ENCODE peak calls at places on chromosomes 16 and 17, in ten cellular contexts. One of them, this sample, is unnamed.

GRCh38 chr17:61235821-61236197 is 163.8 kb upstream of the TBX2 start:
- DNase-seq in stimulated activated CD4-positive, alpha-beta T cell treated with anti-CD3 and anti-CD28 coated beads, TNF-alpha, amount 100 ng/mL, for 4 hours: no peak
- DNase-seq in neural progenitor cell: peak; percentile 10
- DNase-seq in OCI-M1: no peak
- DNase-seq in activated B cell treated with CpG ODN at 0.5 μM for 24 hours: no peak
- DNase-seq in brain microvascular endothelial cell: peak; percentile 77
- DNase-seq in GM13976: no peak
- DNase-seq in EH: peak; percentile 89
- DNase-seq in GOT3: no peak
- DNase-seq in activated CD8-positive, alpha-beta memory T cell treated with anti-CD3 and anti-CD28 coated beads for 24 hours: no peak
- DNase-seq in this sample: no peak

GRCh38 chr17:50268632-50269287 is 5.5 kb upstream of the TMEM92 start:
- DNase-seq in neural progenitor cell: peak; percentile 15
- DNase-seq in EH: no peak
- DNase-seq in GOT3: no peak
- DNase-seq in activated CD8-positive, alpha-beta memory T cell treated with anti-CD3 and anti-CD28 coated beads for 24 hours: no peak
- DNase-seq in stimulated activated CD4-positive, alpha-beta T cell treated with anti-CD3 and anti-CD28 coated beads, TNF-alpha, amount 100 ng/mL, for 4 hours: no peak
- DNase-seq in activated B cell treated with CpG ODN at 0.5 μM for 24 hours: peak; percentile 9
- DNase-seq in GM13976: peak; percentile 19
- DNase-seq in OCI-M1: no peak
- DNase-seq in brain microvascular endothelial cell: no peak
- DNase-seq in this sample: no peak

GRCh38 chr17:48052956-48053757 is 5.0 kb downstream of the NFE2L1 start:
- DNase-seq in OCI-M1: peak; percentile 70
- DNase-seq in neural progenitor cell: no peak
- DNase-seq in EH: peak; percentile 61
- DNase-seq in GOT3: no peak
- DNase-seq in brain microvascular endothelial cell: no peak
- DNase-seq in activated B cell treated with CpG ODN at 0.5 μM for 24 hours: no peak
- DNase-seq in GM13976: no peak
- DNase-seq in stimulated activated CD4-positive, alpha-beta T cell treated with anti-CD3 and anti-CD28 coated beads, TNF-alpha, amount 100 ng/mL, for 4 hours: no peak
- DNase-seq in activated CD8-positive, alpha-beta memory T cell treated with anti-CD3 and anti-CD28 coated beads for 24 hours: no peak
- DNase-seq in this sample: peak; percentile 46

GRCh38 chr16:81639931-81640680 is 139.0 kb upstream of the PLCG2 start:
- DNase-seq in GOT3: no peak
- DNase-seq in activated B cell treated with CpG ODN at 0.5 μM for 24 hours: no peak
- DNase-seq in activated CD8-positive, alpha-beta memory T cell treated with anti-CD3 and anti-CD28 coated beads for 24 hours: no peak
- DNase-seq in brain microvascular endothelial cell: no peak
- DNase-seq in OCI-M1: no peak
- DNase-seq in neural progenitor cell: no peak
- DNase-seq in stimulated activated CD4-positive, alpha-beta T cell treated with anti-CD3 and anti-CD28 coated beads, TNF-alpha, amount 100 ng/mL, for 4 hours: no peak
- DNase-seq in EH: no peak
- DNase-seq in GM13976: no peak
- DNase-seq in this sample: no peak

GRCh38 chr17:73760186-73760758 is 116.0 kb upstream of the SDK2 start:
- DNase-seq in GM13976: no peak
- DNase-seq in neural progenitor cell: peak; percentile 64
- DNase-seq in OCI-M1: no peak
- DNase-seq in activated CD8-positive, alpha-beta memory T cell treated with anti-CD3 and anti-CD28 coated beads for 24 hours: no peak
- DNase-seq in stimulated activated CD4-positive, alpha-beta T cell treated with anti-CD3 and anti-CD28 coated beads, TNF-alpha, amount 100 ng/mL, for 4 hours: no peak
- DNase-seq in GOT3: no peak
- DNase-seq in activated B cell treated with CpG ODN at 0.5 μM for 24 hours: no peak
- DNase-seq in EH: no peak
- DNase-seq in brain microvascular endothelial cell: no peak
- DNase-seq in this sample: no peak

GRCh38 chr16:88526008-88526905 is 43.9 kb upstream of the ZC3H18 start:
- DNase-seq in activated CD8-positive, alpha-beta memory T cell treated with anti-CD3 and anti-CD28 coated beads for 24 hours: no peak
- DNase-seq in GOT3: no peak
- DNase-seq in activated B cell treated with CpG ODN at 0.5 μM for 24 hours: no peak
- DNase-seq in EH: no peak
- DNase-seq in brain microvascular endothelial cell: no peak
- DNase-seq in OCI-M1: peak; percentile 78
- DNase-seq in GM13976: no peak
- DNase-seq in neural progenitor cell: no peak
- DNase-seq in stimulated activated CD4-positive, alpha-beta T cell treated with anti-CD3 and anti-CD28 coated beads, TNF-alpha, amount 100 ng/mL, for 4 hours: no peak
- DNase-seq in this sample: no peak

GRCh38 chr17:39629894-39630293 is 3.1 kb downstream of the PPP1R1B start:
- DNase-seq in GOT3: no peak
- DNase-seq in activated CD8-positive, alpha-beta memory T cell treated with anti-CD3 and anti-CD28 coated beads for 24 hours: no peak
- DNase-seq in EH: no peak
- DNase-seq in brain microvascular endothelial cell: no peak
- DNase-seq in stimulated activated CD4-positive, alpha-beta T cell treated with anti-CD3 and anti-CD28 coated beads, TNF-alpha, amount 100 ng/mL, for 4 hours: no peak
- DNase-seq in neural progenitor cell: no peak
- DNase-seq in OCI-M1: no peak
- DNase-seq in activated B cell treated with CpG ODN at 0.5 μM for 24 hours: no peak
- DNase-seq in GM13976: no peak
- DNase-seq in this sample: no peak

GRCh38 chr17:77555110-77555509 is 403.4 kb upstream of the TNRC6C start:
- DNase-seq in activated B cell treated with CpG ODN at 0.5 μM for 24 hours: no peak
- DNase-seq in OCI-M1: no peak
- DNase-seq in GM13976: no peak
- DNase-seq in GOT3: no peak
- DNase-seq in activated CD8-positive, alpha-beta memory T cell treated with anti-CD3 and anti-CD28 coated beads for 24 hours: no peak
- DNase-seq in stimulated activated CD4-positive, alpha-beta T cell treated with anti-CD3 and anti-CD28 coated beads, TNF-alpha, amount 100 ng/mL, for 4 hours: no peak
- DNase-seq in neural progenitor cell: no peak
- DNase-seq in brain microvascular endothelial cell: no peak
- DNase-seq in EH: no peak
- DNase-seq in this sample: no peak

GRCh38 chr16:86834451-86835035 is 256.2 kb downstream of the FOXL1 start:
- DNase-seq in activated CD8-positive, alpha-beta memory T cell treated with anti-CD3 and anti-CD28 coated beads for 24 hours: no peak
- DNase-seq in neural progenitor cell: peak; percentile 71
- DNase-seq in GM13976: no peak
- DNase-seq in EH: peak; percentile 76
- DNase-seq in GOT3: no peak
- DNase-seq in stimulated activated CD4-positive, alpha-beta T cell treated with anti-CD3 and anti-CD28 coated beads, TNF-alpha, amount 100 ng/mL, for 4 hours: no peak
- DNase-seq in brain microvascular endothelial cell: peak; percentile 58
- DNase-seq in activated B cell treated with CpG ODN at 0.5 μM for 24 hours: no peak
- DNase-seq in OCI-M1: no peak
- DNase-seq in this sample: no peak

GRCh38 chr17:7097940-7098339 is 16.7 kb downstream of the ASGR2 start:
- DNase-seq in OCI-M1: peak; percentile 24
- DNase-seq in neural progenitor cell: no peak
- DNase-seq in GM13976: no peak
- DNase-seq in EH: no peak
- DNase-seq in activated CD8-positive, alpha-beta memory T cell treated with anti-CD3 and anti-CD28 coated beads for 24 hours: no peak
- DNase-seq in brain microvascular endothelial cell: no peak
- DNase-seq in GOT3: no peak
- DNase-seq in activated B cell treated with CpG ODN at 0.5 μM for 24 hours: no peak
- DNase-seq in stimulated activated CD4-positive, alpha-beta T cell treated with anti-CD3 and anti-CD28 coated beads, TNF-alpha, amount 100 ng/mL, for 4 hours: no peak
- DNase-seq in this sample: no peak

GRCh38 chr16:10205688-10206087 is 23.5 kb upstream of the GRIN2A start:
- DNase-seq in GM13976: no peak
- DNase-seq in activated B cell treated with CpG ODN at 0.5 μM for 24 hours: no peak
- DNase-seq in EH: no peak
- DNase-seq in brain microvascular endothelial cell: no peak
- DNase-seq in activated CD8-positive, alpha-beta memory T cell treated with anti-CD3 and anti-CD28 coated beads for 24 hours: no peak
- DNase-seq in GOT3: no peak
- DNase-seq in stimulated activated CD4-positive, alpha-beta T cell treated with anti-CD3 and anti-CD28 coated beads, TNF-alpha, amount 100 ng/mL, for 4 hours: no peak
- DNase-seq in neural progenitor cell: no peak
- DNase-seq in OCI-M1: no peak
- DNase-seq in this sample: no peak

GRCh38 chr16:54194008-54194731 is 92.4 kb downstream of the IRX3 start:
- DNase-seq in brain microvascular endothelial cell: peak; percentile 23
- DNase-seq in OCI-M1: no peak
- DNase-seq in activated CD8-positive, alpha-beta memory T cell treated with anti-CD3 and anti-CD28 coated beads for 24 hours: no peak
- DNase-seq in activated B cell treated with CpG ODN at 0.5 μM for 24 hours: no peak
- DNase-seq in stimulated activated CD4-positive, alpha-beta T cell treated with anti-CD3 and anti-CD28 coated beads, TNF-alpha, amount 100 ng/mL, for 4 hours: no peak
- DNase-seq in neural progenitor cell: peak; percentile 55
- DNase-seq in EH: peak; percentile 36
- DNase-seq in GOT3: peak; percentile 67
- DNase-seq in GM13976: no peak
- DNase-seq in this sample: no peak

GRCh38 chr16:3992297-3993051 is 112.0 kb upstream of the CREBBP start:
- DNase-seq in GM13976: no peak
- DNase-seq in neural progenitor cell: peak; percentile 75
- DNase-seq in brain microvascular endothelial cell: no peak
- DNase-seq in activated CD8-positive, alpha-beta memory T cell treated with anti-CD3 and anti-CD28 coated beads for 24 hours: no peak
- DNase-seq in EH: no peak
- DNase-seq in stimulated activated CD4-positive, alpha-beta T cell treated with anti-CD3 and anti-CD28 coated beads, TNF-alpha, amount 100 ng/mL, for 4 hours: no peak
- DNase-seq in OCI-M1: no peak
- DNase-seq in GOT3: no peak
- DNase-seq in activated B cell treated with CpG ODN at 0.5 μM for 24 hours: no peak
- DNase-seq in this sample: no peak

GRCh38 chr17:27760069-27760885 is 40.1 kb downstream of the NOS2 start:
- DNase-seq in activated B cell treated with CpG ODN at 0.5 μM for 24 hours: peak; percentile 73
- DNase-seq in OCI-M1: peak; percentile 85
- DNase-seq in brain microvascular endothelial cell: peak; percentile 41
- DNase-seq in EH: peak; percentile 42
- DNase-seq in GOT3: peak; percentile 28
- DNase-seq in stimulated activated CD4-positive, alpha-beta T cell treated with anti-CD3 and anti-CD28 coated beads, TNF-alpha, amount 100 ng/mL, for 4 hours: peak; percentile 45
- DNase-seq in neural progenitor cell: peak; percentile 65
- DNase-seq in activated CD8-positive, alpha-beta memory T cell treated with anti-CD3 and anti-CD28 coated beads for 24 hours: peak; percentile 91
- DNase-seq in GM13976: peak; percentile 82
- DNase-seq in this sample: peak; percentile 31

GRCh38 chr16:68284847-68285246 is 20.5 kb downstream of the SLC7A6 start:
- DNase-seq in GOT3: no peak
- DNase-seq in OCI-M1: peak; percentile 56
- DNase-seq in GM13976: peak; percentile 69
- DNase-seq in activated B cell treated with CpG ODN at 0.5 μM for 24 hours: peak; percentile 42
- DNase-seq in stimulated activated CD4-positive, alpha-beta T cell treated with anti-CD3 and anti-CD28 coated beads, TNF-alpha, amount 100 ng/mL, for 4 hours: no peak
- DNase-seq in brain microvascular endothelial cell: no peak
- DNase-seq in neural progenitor cell: no peak
- DNase-seq in EH: no peak
- DNase-seq in activated CD8-positive, alpha-beta memory T cell treated with anti-CD3 and anti-CD28 coated beads for 24 hours: no peak
- DNase-seq in this sample: peak; percentile 77

GRCh38 chr17:72702998-72703397 is 389.5 kb downstream of the SLC39A11 start:
- DNase-seq in activated CD8-positive, alpha-beta memory T cell treated with anti-CD3 and anti-CD28 coated beads for 24 hours: no peak
- DNase-seq in EH: peak; percentile 86
- DNase-seq in neural progenitor cell: no peak
- DNase-seq in GOT3: no peak
- DNase-seq in OCI-M1: no peak
- DNase-seq in activated B cell treated with CpG ODN at 0.5 μM for 24 hours: no peak
- DNase-seq in GM13976: no peak
- DNase-seq in stimulated activated CD4-positive, alpha-beta T cell treated with anti-CD3 and anti-CD28 coated beads, TNF-alpha, amount 100 ng/mL, for 4 hours: no peak
- DNase-seq in brain microvascular endothelial cell: no peak
- DNase-seq in this sample: no peak

GRCh38 chr17:40415390-40415789 is 2.3 kb downstream of the TOP2A start:
- DNase-seq in EH: peak; percentile 56
- DNase-seq in GM13976: peak; percentile 47
- DNase-seq in GOT3: no peak
- DNase-seq in activated CD8-positive, alpha-beta memory T cell treated with anti-CD3 and anti-CD28 coated beads for 24 hours: no peak
- DNase-seq in brain microvascular endothelial cell: peak; percentile 7
- DNase-seq in stimulated activated CD4-positive, alpha-beta T cell treated with anti-CD3 and anti-CD28 coated beads, TNF-alpha, amount 100 ng/mL, for 4 hours: no peak
- DNase-seq in neural progenitor cell: peak; percentile 33
- DNase-seq in OCI-M1: peak; percentile 60
- DNase-seq in activated B cell treated with CpG ODN at 0.5 μM for 24 hours: no peak
- DNase-seq in this sample: peak; percentile 55

GRCh38 chr17:82748756-82749155 is 3.1 kb upstream of the TBCD start:
- DNase-seq in activated CD8-positive, alpha-beta memory T cell treated with anti-CD3 and anti-CD28 coated beads for 24 hours: no peak
- DNase-seq in neural progenitor cell: no peak
- DNase-seq in OCI-M1: no peak
- DNase-seq in GM13976: no peak
- DNase-seq in EH: no peak
- DNase-seq in activated B cell treated with CpG ODN at 0.5 μM for 24 hours: no peak
- DNase-seq in stimulated activated CD4-positive, alpha-beta T cell treated with anti-CD3 and anti-CD28 coated beads, TNF-alpha, amount 100 ng/mL, for 4 hours: no peak
- DNase-seq in GOT3: no peak
- DNase-seq in brain microvascular endothelial cell: no peak
- DNase-seq in this sample: no peak

GRCh38 chr17:59381716-59382570 is 50.5 kb downstream of the YPEL2 start:
- DNase-seq in EH: no peak
- DNase-seq in activated B cell treated with CpG ODN at 0.5 μM for 24 hours: no peak
- DNase-seq in activated CD8-positive, alpha-beta memory T cell treated with anti-CD3 and anti-CD28 coated beads for 24 hours: no peak
- DNase-seq in neural progenitor cell: no peak
- DNase-seq in stimulated activated CD4-positive, alpha-beta T cell treated with anti-CD3 and anti-CD28 coated beads, TNF-alpha, amount 100 ng/mL, for 4 hours: no peak
- DNase-seq in OCI-M1: no peak
- DNase-seq in brain microvascular endothelial cell: no peak
- DNase-seq in GOT3: no peak
- DNase-seq in GM13976: no peak
- DNase-seq in this sample: no peak

GRCh38 chr16:68564367-68564985 is 25.4 kb downstream of the ZFP90 start:
- DNase-seq in neural progenitor cell: peak; percentile 5
- DNase-seq in OCI-M1: peak; percentile 37
- DNase-seq in activated CD8-positive, alpha-beta memory T cell treated with anti-CD3 and anti-CD28 coated beads for 24 hours: no peak
- DNase-seq in EH: peak; percentile 18
- DNase-seq in GOT3: no peak
- DNase-seq in GM13976: no peak
- DNase-seq in stimulated activated CD4-positive, alpha-beta T cell treated with anti-CD3 and anti-CD28 coated beads, TNF-alpha, amount 100 ng/mL, for 4 hours: no peak
- DNase-seq in activated B cell treated with CpG ODN at 0.5 μM for 24 hours: no peak
- DNase-seq in brain microvascular endothelial cell: no peak
- DNase-seq in this sample: no peak

GRCh38 chr17:50177983-50178834 is 12.4 kb downstream of the SGCA start:
- DNase-seq in activated B cell treated with CpG ODN at 0.5 μM for 24 hours: peak; percentile 45
- DNase-seq in brain microvascular endothelial cell: peak; percentile 97
- DNase-seq in OCI-M1: peak; percentile 71
- DNase-seq in activated CD8-positive, alpha-beta memory T cell treated with anti-CD3 and anti-CD28 coated beads for 24 hours: peak; percentile 77
- DNase-seq in EH: peak; percentile 99
- DNase-seq in GM13976: peak; percentile 80
- DNase-seq in GOT3: peak; percentile 87
- DNase-seq in neural progenitor cell: peak; percentile 76
- DNase-seq in stimulated activated CD4-positive, alpha-beta T cell treated with anti-CD3 and anti-CD28 coated beads, TNF-alpha, amount 100 ng/mL, for 4 hours: peak; percentile 18
- DNase-seq in this sample: peak; percentile 51

GRCh38 chr16:30875881-30876791 is 17.7 kb downstream of the BCL7C start:
- DNase-seq in OCI-M1: peak; percentile 96
- DNase-seq in neural progenitor cell: peak; percentile 31
- DNase-seq in brain microvascular endothelial cell: no peak
- DNase-seq in activated B cell treated with CpG ODN at 0.5 μM for 24 hours: peak; percentile 21
- DNase-seq in EH: peak; percentile 40
- DNase-seq in GOT3: no peak
- DNase-seq in stimulated activated CD4-positive, alpha-beta T cell treated with anti-CD3 and anti-CD28 coated beads, TNF-alpha, amount 100 ng/mL, for 4 hours: no peak
- DNase-seq in GM13976: peak; percentile 73
- DNase-seq in activated CD8-positive, alpha-beta memory T cell treated with anti-CD3 and anti-CD28 coated beads for 24 hours: peak; percentile 76
- DNase-seq in this sample: no peak

GRCh38 chr17:42832934-42833770 is at the start of gene PSME3:
- DNase-seq in OCI-M1: peak; percentile 91
- DNase-seq in activated CD8-positive, alpha-beta memory T cell treated with anti-CD3 and anti-CD28 coated beads for 24 hours: peak; percentile 97
- DNase-seq in GM13976: peak; percentile 95
- DNase-seq in brain microvascular endothelial cell: peak; percentile 82
- DNase-seq in activated B cell treated with CpG ODN at 0.5 μM for 24 hours: peak; percentile 84
- DNase-seq in EH: peak; percentile 87
- DNase-seq in neural progenitor cell: peak; percentile 93
- DNase-seq in GOT3: peak; percentile 66
- DNase-seq in stimulated activated CD4-positive, alpha-beta T cell treated with anti-CD3 and anti-CD28 coated beads, TNF-alpha, amount 100 ng/mL, for 4 hours: peak; percentile 84
- DNase-seq in this sample: peak; percentile 76

GRCh38 chr16:85746431-85747227 is 4.3 kb downstream of the C16orf74 start:
- DNase-seq in activated B cell treated with CpG ODN at 0.5 μM for 24 hours: no peak
- DNase-seq in GOT3: no peak
- DNase-seq in neural progenitor cell: no peak
- DNase-seq in stimulated activated CD4-positive, alpha-beta T cell treated with anti-CD3 and anti-CD28 coated beads, TNF-alpha, amount 100 ng/mL, for 4 hours: no peak
- DNase-seq in OCI-M1: no peak
- DNase-seq in brain microvascular endothelial cell: no peak
- DNase-seq in EH: peak; percentile 40
- DNase-seq in GM13976: peak; percentile 73
- DNase-seq in activated CD8-positive, alpha-beta memory T cell treated with anti-CD3 and anti-CD28 coated beads for 24 hours: no peak
- DNase-seq in this sample: no peak

GRCh38 chr17:38448208-38448776 is 20.0 kb downstream of the ARHGAP23 start:
- DNase-seq in OCI-M1: no peak
- DNase-seq in brain microvascular endothelial cell: no peak
- DNase-seq in activated B cell treated with CpG ODN at 0.5 μM for 24 hours: no peak
- DNase-seq in activated CD8-positive, alpha-beta memory T cell treated with anti-CD3 and anti-CD28 coated beads for 24 hours: no peak
- DNase-seq in GOT3: no peak
- DNase-seq in GM13976: no peak
- DNase-seq in stimulated activated CD4-positive, alpha-beta T cell treated with anti-CD3 and anti-CD28 coated beads, TNF-alpha, amount 100 ng/mL, for 4 hours: no peak
- DNase-seq in neural progenitor cell: no peak
- DNase-seq in EH: peak; percentile 57
- DNase-seq in this sample: no peak

GRCh38 chr17:75546181-75546580 is 20.7 kb downstream of the LLGL2 start:
- DNase-seq in GM13976: no peak
- DNase-seq in activated CD8-positive, alpha-beta memory T cell treated with anti-CD3 and anti-CD28 coated beads for 24 hours: no peak
- DNase-seq in neural progenitor cell: no peak
- DNase-seq in stimulated activated CD4-positive, alpha-beta T cell treated with anti-CD3 and anti-CD28 coated beads, TNF-alpha, amount 100 ng/mL, for 4 hours: no peak
- DNase-seq in brain microvascular endothelial cell: no peak
- DNase-seq in EH: no peak
- DNase-seq in OCI-M1: no peak
- DNase-seq in activated B cell treated with CpG ODN at 0.5 μM for 24 hours: no peak
- DNase-seq in GOT3: no peak
- DNase-seq in this sample: no peak

GRCh38 chr17:56917559-56918296 is 3.9 kb upstream of the TRIM25 start:
- DNase-seq in activated B cell treated with CpG ODN at 0.5 μM for 24 hours: no peak
- DNase-seq in EH: peak; percentile 33
- DNase-seq in activated CD8-positive, alpha-beta memory T cell treated with anti-CD3 and anti-CD28 coated beads for 24 hours: no peak
- DNase-seq in neural progenitor cell: no peak
- DNase-seq in stimulated activated CD4-positive, alpha-beta T cell treated with anti-CD3 and anti-CD28 coated beads, TNF-alpha, amount 100 ng/mL, for 4 hours: no peak
- DNase-seq in GOT3: no peak
- DNase-seq in OCI-M1: peak; percentile 26
- DNase-seq in GM13976: no peak
- DNase-seq in brain microvascular endothelial cell: no peak
- DNase-seq in this sample: no peak

GRCh38 chr17:50636145-50636803 is 1.6 kb downstream of the ABCC3 start:
- DNase-seq in OCI-M1: no peak
- DNase-seq in activated B cell treated with CpG ODN at 0.5 μM for 24 hours: no peak
- DNase-seq in GM13976: no peak
- DNase-seq in brain microvascular endothelial cell: no peak
- DNase-seq in GOT3: no peak
- DNase-seq in stimulated activated CD4-positive, alpha-beta T cell treated with anti-CD3 and anti-CD28 coated beads, TNF-alpha, amount 100 ng/mL, for 4 hours: no peak
- DNase-seq in EH: no peak
- DNase-seq in neural progenitor cell: no peak
- DNase-seq in activated CD8-positive, alpha-beta memory T cell treated with anti-CD3 and anti-CD28 coated beads for 24 hours: no peak
- DNase-seq in this sample: no peak

This sample was measured in Kasumi-1.